ENCODE peak calls at places on chromosomes 5 and 9, in five cellular contexts. P is T-helper 2 cell, K is GM12865, V is RWPE1, M is HT1080. Y is an unnamed sample.

GRCh38 chr5:151280443-151280842 is 23.1 kb downstream of the SLC36A3 start:
- DNase-seq in P (no peak), K (no peak), V (no peak), M (no peak), Y (no peak)

GRCh38 chr9:136648746-136649145 is 14.0 kb upstream of the EGFL7 start:
- DNase-seq in P (no peak), K (no peak), V (no peak), M (no peak), Y (peak)

GRCh38 chr9:36163840-36164175 is 5.4 kb upstream of the CCIN start:
- DNase-seq in P (no peak), K (no peak), V (no peak), M (peak), Y (no peak)

GRCh38 chr9:113912816-113913215 is 36.7 kb downstream of the ZNF618 start:
- DNase-seq in P (no peak), K (no peak), V (no peak), M (no peak), Y (no peak)

GRCh38 chr5:150361301-150361700 is 3.8 kb downstream of the TCOF1 start:
- DNase-seq in P (no peak), K (peak), V (no peak), M (no peak), Y (no peak)

GRCh38 chr5:168350315-168350714 is 58.9 kb downstream of the WWC1 start:
- DNase-seq in P (no peak), K (no peak), V (no peak), M (no peak), Y (no peak)

GRCh38 chr5:141713616-141714309 is 31.7 kb upstream of the ARAP3 start:
- DNase-seq in P (no peak), K (no peak), V (peak), M (peak), Y (no peak)

GRCh38 chr9:137019891-137020683 is 8.0 kb downstream of the ABCA2 start:
- DNase-seq in P (no peak), K (no peak), V (no peak), M (no peak), Y (no peak)

GRCh38 chr5:15737882-15738677 is 238.1 kb downstream of the FBXL7 start:
- DNase-seq in P (no peak), K (no peak), V (no peak), M (no peak), Y (no peak)

GRCh38 chr9:93624431-93624834 is 48.0 kb downstream of the PHF2 start:
- DNase-seq in P (no peak), K (no peak), V (no peak), M (no peak), Y (no peak)

GRCh38 chr9:35341585-35341984 is 148.3 kb upstream of the RUSC2 start:
- DNase-seq in P (no peak), K (peak), V (no peak), M (peak), Y (peak)

GRCh38 chr5:10745133-10745532 is 15.9 kb downstream of the DAP start:
- DNase-seq in P (no peak), K (no peak), V (no peak), M (no peak), Y (no peak)

GRCh38 chr5:43619380-43619779 is 16.4 kb downstream of the NNT start:
- DNase-seq in P (no peak), K (no peak), V (no peak), M (no peak), Y (peak)

GRCh38 chr5:125042243-125042887 is 295.9 kb upstream of the ZNF608 start:
- DNase-seq in P (no peak), K (no peak), V (no peak), M (no peak), Y (peak)

GRCh38 chr9:137130176-137130755 is 8.7 kb upstream of the GRIN1 start:
- DNase-seq in P (no peak), K (no peak), V (no peak), M (no peak), Y (peak)

GRCh38 chr5:158212915-158213314 is 354.0 kb upstream of the CLINT1 start:
- DNase-seq in P (no peak), K (no peak), V (peak), M (peak), Y (no peak)

GRCh38 chr5:169190860-169191259 is 110.1 kb downstream of the SLIT3 start:
- DNase-seq in P (no peak), K (no peak), V (no peak), M (no peak), Y (no peak)

GRCh38 chr9:15178621-15179020 is 128.4 kb downstream of the TTC39B start:
- DNase-seq in P (no peak), K (no peak), V (no peak), M (no peak), Y (peak)

GRCh38 chr9:134214766-134215394 is 50.5 kb upstream of the RNU6ATAC start:
- DNase-seq in P (no peak), K (no peak), V (no peak), M (no peak), Y (no peak)

GRCh38 chr9:130156672-130157071 is 15.5 kb upstream of the NCS1 start:
- DNase-seq in P (no peak), K (no peak), V (no peak), M (no peak), Y (no peak)

GRCh38 chr5:178832618-178833201 is 27.0 kb upstream of the ZNF354B start:
- DNase-seq in P (no peak), K (no peak), V (no peak), M (peak), Y (peak)

GRCh38 chr9:128082173-128082572 is 14.1 kb downstream of the SLC25A25 start:
- DNase-seq in P (no peak), K (no peak), V (peak), M (no peak), Y (no peak)

GRCh38 chr9:69444791-69445190 is 119.8 kb downstream of the ENTREP1 start:
- DNase-seq in P (no peak), K (no peak), V (no peak), M (no peak), Y (no peak)

GRCh38 chr5:175892401-175892800 is 21.0 kb downstream of the CPLX2 start:
- DNase-seq in P (no peak), K (no peak), V (no peak), M (no peak), Y (no peak)

GRCh38 chr5:75446068-75446467 is 65.4 kb downstream of the CERT1 start:
- DNase-seq in P (no peak), K (no peak), V (no peak), M (no peak), Y (no peak)

GRCh38 chr5:61280205-61280604 is 51.9 kb upstream of the ZSWIM6 start:
- DNase-seq in P (no peak), K (peak), V (peak), M (peak), Y (peak)

GRCh38 chr5:157328277-157328912 is 62.5 kb downstream of the CYFIP2 start:
- DNase-seq in P (peak), K (peak), V (peak), M (peak), Y (peak)

GRCh38 chr5:136053336-136054121 is 24.7 kb downstream of the TGFBI start:
- DNase-seq in P (no peak), K (no peak), V (peak), M (peak), Y (no peak)

GRCh38 chr5:57215629-57216195 is 41.9 kb downstream of the GPBP1 start:
- DNase-seq in P (no peak), K (no peak), V (no peak), M (no peak), Y (no peak)

GRCh38 chr5:84430863-84431663 is 46.4 kb upstream of the EDIL3 start:
- DNase-seq in P (no peak), K (no peak), V (no peak), M (no peak), Y (peak)

GRCh38 chr9:98906273-98907040 is 37.2 kb upstream of the COL15A1 start:
- DNase-seq in P (no peak), K (no peak), V (no peak), M (no peak), Y (peak)

GRCh38 chr5:68285857-68286611 is 70.5 kb downstream of the PIK3R1 start:
- DNase-seq in P (no peak), K (peak), V (peak), M (peak), Y (peak)

GRCh38 chr9:32533338-32533737 is 7.3 kb upstream of the RIGI start:
- DNase-seq in P (no peak), K (no peak), V (no peak), M (no peak), Y (no peak)

GRCh38 chr5:77770293-77771005 is 5.7 kb downstream of the TBCA start:
- DNase-seq in P (no peak), K (peak), V (peak), M (peak), Y (peak)

GRCh38 chr5:137496919-137497318 is 2.2 kb downstream of the SPOCK1 start:
- DNase-seq in P (no peak), K (no peak), V (no peak), M (no peak), Y (peak)

GRCh38 chr9:89246840-89247239 is 64.2 kb upstream of the CKS2 start:
- DNase-seq in P (no peak), K (no peak), V (no peak), M (no peak), Y (no peak)

GRCh38 chr5:137616046-137616445 is 116.9 kb upstream of the SPOCK1 start:
- DNase-seq in P (no peak), K (no peak), V (no peak), M (no peak), Y (no peak)

GRCh38 chr5:131382407-131383395 is 118.8 kb downstream of the CDC42SE2 start:
- DNase-seq in P (peak), K (peak), V (peak), M (peak), Y (peak)

GRCh38 chr9:98879958-98880300 is 63.8 kb upstream of the COL15A1 start:
- DNase-seq in P (no peak), K (no peak), V (no peak), M (no peak), Y (no peak)

Y was measured in NCI-H69.